ENCODE peak calls at places on chromosome 7, in six cellular contexts. M is endothelial cell of umbilical vein, K is BE2C, F is right atrium auricular region, A is IMR-90, H is breast epithelium. D is an unnamed sample.

GRCh38 chr7:121960678-121961461 is 87.9 kb downstream of the PTPRZ1 start:
- DNase-seq in F (no peak), H (no peak), A (peak), K (no peak), M (peak), D (peak)

GRCh38 chr7:48312151-48312550 is 140.9 kb downstream of the ABCA13 start:
- DNase-seq in A (no peak), M (no peak), H (no peak), F (no peak), K (no peak), D (no peak)

GRCh38 chr7:132472463-132473120 is 103.7 kb downstream of the PLXNA4 start:
- DNase-seq in H (no peak), A (no peak), M (no peak), K (peak), F (peak), D (no peak)

GRCh38 chr7:96612034-96612433 is 97.6 kb downstream of the SEM1 start:
- DNase-seq in F (no peak), A (no peak), K (no peak), M (no peak), H (no peak), D (no peak)

GRCh38 chr7:139634087-139634486 is 110.6 kb downstream of the CLEC2L start:
- DNase-seq in K (no peak), M (no peak), F (no peak), H (no peak), A (no peak), D (no peak)

GRCh38 chr7:16357921-16358320 is 63.4 kb downstream of the CRPPA start:
- DNase-seq in A (no peak), M (no peak), K (peak), H (peak), F (no peak), D (no peak)

GRCh38 chr7:73622909-73623797 is 1.2 kb downstream of the MLXIPL start:
- DNase-seq in K (no peak), F (peak), A (no peak), H (no peak), M (no peak), D (peak)

GRCh38 chr7:8442814-8443304 is 9.4 kb downstream of the NXPH1 start:
- DNase-seq in A (no peak), K (no peak), F (no peak), M (peak), H (no peak), D (peak)

GRCh38 chr7:15853832-15854470 is 167.5 kb upstream of the MEOX2 start:
- DNase-seq in A (peak), M (peak), K (no peak), F (no peak), H (no peak), D (no peak)

GRCh38 chr7:130387628-130388403 is 7.5 kb downstream of the CPA1 start:
- DNase-seq in K (no peak), H (no peak), F (peak), M (no peak), A (peak), D (no peak)

GRCh38 chr7:134435161-134435920 is 23.6 kb downstream of the AKR1B1 start:
- DNase-seq in F (no peak), H (no peak), M (no peak), K (no peak), A (peak), D (no peak)

GRCh38 chr7:139022286-139022685 is 13.6 kb downstream of the ZC3HAV1L start:
- DNase-seq in F (no peak), A (no peak), H (no peak), M (no peak), K (no peak), D (no peak)

GRCh38 chr7:82678716-82679115 is 235.1 kb upstream of the CACNA2D1 start:
- DNase-seq in H (no peak), K (no peak), F (no peak), M (no peak), A (no peak), D (no peak)

GRCh38 chr7:127447326-127447945 is 54.9 kb upstream of the ZNF800 start:
- DNase-seq in H (no peak), M (peak), K (peak), F (no peak), A (peak), D (peak)

GRCh38 chr7:158239290-158239981 is 348.2 kb downstream of the PTPRN2 start:
- DNase-seq in M (no peak), A (no peak), F (no peak), K (peak), H (no peak), D (no peak)

GRCh38 chr7:114426824-114427223 is 12.2 kb downstream of the FOXP2 start:
- DNase-seq in H (no peak), A (peak), F (no peak), K (no peak), M (peak), D (no peak)

GRCh38 chr7:42625391-42625790 is 286.5 kb downstream of the C7orf25 start:
- DNase-seq in F (no peak), M (no peak), H (no peak), A (no peak), K (no peak), D (no peak)

GRCh38 chr7:141737836-141738591 is at the start of gene SSBP1:
- DNase-seq in K (peak), M (peak), F (peak), H (peak), A (peak), D (peak)

GRCh38 chr7:5012985-5013384 is 32.7 kb upstream of the RBAK start:
- DNase-seq in M (no peak), H (no peak), K (no peak), A (no peak), F (no peak), D (no peak)
- TF ChIP-seq CTCF in M (no peak), H (no peak), K (no peak), A (no peak), F (no peak), D (no peak)

GRCh38 chr7:101858437-101859385 is 41.3 kb downstream of the CUX1 start:
- DNase-seq in M (no peak), A (no peak), F (no peak), K (no peak), H (no peak), D (no peak)

GRCh38 chr7:101862280-101863220 is 45.1 kb downstream of the CUX1 start:
- DNase-seq in K (no peak), M (no peak), H (no peak), F (no peak), A (peak), D (no peak)

GRCh38 chr7:101861223-101861775 is 43.9 kb downstream of the CUX1 start:
- DNase-seq in K (no peak), A (no peak), F (no peak), M (no peak), H (no peak), D (no peak)

GRCh38 chr7:101859411-101860106 is 42.1 kb downstream of the CUX1 start:
- DNase-seq in A (no peak), M (peak), H (no peak), F (no peak), K (no peak), D (no peak)

GRCh38 chr7:101860316-101861222 is 43.1 kb downstream of the CUX1 start:
- DNase-seq in F (no peak), H (no peak), K (no peak), A (no peak), M (no peak), D (no peak)
- H3K4me3 ChIP-seq in F (no peak), H (no peak), K (no peak), A (no peak), M (no peak), D (no peak)

DNA sequence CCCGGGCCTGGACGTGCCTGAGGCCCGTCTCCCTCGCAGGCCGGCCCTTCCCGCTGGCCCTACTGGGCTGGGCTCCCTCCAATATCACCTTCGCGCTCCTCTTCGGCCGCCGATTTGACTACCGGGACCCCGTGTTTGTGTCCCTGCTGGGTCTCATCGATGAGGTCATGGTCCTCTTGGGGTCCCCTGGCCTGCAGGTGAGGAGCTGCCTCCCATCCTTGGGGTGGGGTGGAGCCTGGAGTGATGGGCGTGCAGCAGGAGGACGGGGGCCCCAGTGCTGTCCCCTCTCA is 2.1 kb downstream of the CYP2W1 start:
- DNase-seq in A (no peak), F (no peak), H (no peak), K (no peak), M (no peak), D (no peak)
- TF ChIP-seq CTCF in A (no peak), F (no peak), H (no peak), K (no peak), M (no peak), D (no peak)

DNA sequence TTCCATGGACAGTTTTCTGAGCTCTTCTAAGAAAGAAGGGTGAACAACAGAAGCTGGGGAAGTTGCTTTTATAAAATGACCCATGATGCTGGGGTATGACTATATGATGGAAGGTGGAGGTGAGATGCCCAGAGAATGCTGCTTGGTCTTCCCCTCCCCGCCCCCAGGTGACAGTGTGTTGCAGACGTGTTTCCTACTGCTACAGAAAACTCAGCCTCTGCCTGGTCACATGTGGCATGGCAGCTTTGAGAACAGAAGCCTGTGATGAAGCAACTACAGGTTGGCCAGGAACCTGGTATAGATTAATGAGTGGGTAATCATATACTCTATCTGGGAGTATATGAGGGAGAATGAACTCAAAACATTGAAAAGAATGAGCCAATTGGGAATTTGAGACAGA is 67.1 kb downstream of the MTURN start:
- DNase-seq in F (no peak), H (no peak), A (no peak), K (no peak), M (no peak), D (no peak)
- H3K4me3 ChIP-seq in F (no peak), H (no peak), A (no peak), K (no peak), M (no peak), D (no peak)

GRCh38 chr7:91945476-91945875 is 4.8 kb downstream of the AKAP9 start:
- DNase-seq in A (peak), F (no peak), H (no peak), M (no peak), K (no peak), D (no peak)
- TF ChIP-seq CTCF in A (peak), F (no peak), H (peak), M (no peak), K (no peak), D (peak)

DNA sequence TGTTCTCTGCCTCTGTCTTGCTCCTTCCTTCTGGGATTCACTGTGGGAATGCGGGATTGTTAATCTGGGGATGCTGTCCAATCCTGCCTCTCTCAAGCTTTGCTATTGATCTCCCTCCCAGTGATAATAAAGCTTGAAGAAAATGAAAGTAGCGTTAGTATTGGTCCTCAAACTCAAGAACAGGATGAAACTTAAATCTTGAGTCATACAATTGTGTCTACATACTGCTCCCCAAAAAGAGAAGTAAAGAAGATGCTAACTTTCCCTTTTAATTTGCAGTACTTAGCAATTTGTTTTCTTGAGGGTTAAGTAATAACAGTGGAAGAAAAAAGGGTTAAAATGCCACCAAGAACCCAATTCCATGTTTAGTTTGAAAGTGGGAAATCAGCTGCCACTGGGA is 13.6 kb downstream of the CFTR start:
- DNase-seq in K (no peak), A (no peak), F (no peak), M (no peak), H (no peak), D (no peak)
- H3K4me3 ChIP-seq in K (no peak), A (no peak), F (no peak), M (no peak), H (no peak), D (no peak)